ENCODE peak calls at places on chromosome 18, in five cellular contexts. K is neuronal stem cell; P is A172; V is activated naive CD8-positive, alpha-beta T cell treated with anti-CD3 and anti-CD28 coated beads, Interleukin-2, amount 50 U/mL, for 24 hours; E is H54. C is an unnamed sample.

GRCh38 chr18:79912994-79913831 is 38.2 kb downstream of the SLC66A2 start:
- DNase-seq in K (no peak), P (no peak), V (no peak), E (no peak), C (no peak)

GRCh38 chr18:28399781-28400362 is 222.9 kb upstream of the CDH2 start:
- DNase-seq in K (no peak), P (no peak), V (no peak), E (no peak), C (no peak)

GRCh38 chr18:32381761-32382160 is 88.9 kb downstream of the GAREM1 start:
- DNase-seq in K (no peak), P (no peak), V (no peak), E (no peak), C (no peak)

GRCh38 chr18:23324056-23324811 is 128.9 kb upstream of the RIOK3 start:
- DNase-seq in K (no peak), P (no peak), V (no peak), E (no peak), C (no peak)

GRCh38 chr18:49179222-49179621 is 228.5 kb upstream of the SMAD7 start:
- DNase-seq in K (no peak), P (no peak), V (no peak), E (no peak), C (no peak)

GRCh38 chr18:44342946-44343345 is 337.7 kb upstream of the SETBP1 start:
- DNase-seq in K (no peak), P (no peak), V (no peak), E (no peak), C (no peak)

GRCh38 chr18:41948544-41949110 is 6.4 kb upstream of the PIK3C3 start:
- DNase-seq in K (no peak), P (no peak), V (no peak), E (no peak), C (no peak)

GRCh38 chr18:3453540-3454364 is 3.8 kb downstream of the TGIF1 start:
- DNase-seq in K (peak; percentile 61), P (peak; percentile 78), V (peak; percentile 42), E (no peak), C (peak; percentile 83)

GRCh38 chr18:27184115-27185024 is 738 bp downstream of the CHST9 start:
- DNase-seq in K (no peak), P (no peak), V (no peak), E (no peak), C (no peak)

GRCh38 chr18:58723810-58724602 is 52.7 kb downstream of the MALT1 start:
- DNase-seq in K (no peak), P (no peak), V (no peak), E (no peak), C (no peak)

GRCh38 chr18:52716926-52717325 is 376.9 kb downstream of the DCC start:
- DNase-seq in K (no peak), P (peak; percentile 7), V (no peak), E (peak; percentile 0), C (no peak)

GRCh38 chr18:54883816-54884604 is 55.7 kb downstream of the RAB27B start:
- DNase-seq in K (no peak), P (no peak), V (no peak), E (no peak), C (no peak)

GRCh38 chr18:48838921-48839818 is 111.6 kb downstream of the SMAD7 start:
- DNase-seq in K (no peak), P (peak; percentile 54), V (no peak), E (peak; percentile 68), C (no peak)

GRCh38 chr18:5704847-5705246 is 161.1 kb upstream of the EPB41L3 start:
- DNase-seq in K (no peak), P (no peak), V (no peak), E (no peak), C (no peak)

GRCh38 chr18:28723506-28723905 is 546.6 kb upstream of the CDH2 start:
- DNase-seq in K (no peak), P (no peak), V (no peak), E (no peak), C (no peak)

GRCh38 chr18:49521251-49521650 is 34.2 kb upstream of the C18orf32 start:
- DNase-seq in K (no peak), P (peak; percentile 14), V (no peak), E (no peak), C (no peak)

GRCh38 chr18:77807650-77808049 is 558.0 kb downstream of the GALR1 start:
- DNase-seq in K (no peak), P (no peak), V (no peak), E (no peak), C (no peak)

GRCh38 chr18:63850010-63850409 is 37.5 kb upstream of the SERPINB2 start:
- DNase-seq in K (peak; percentile 6), P (peak; percentile 22), V (no peak), E (no peak), C (no peak)

GRCh38 chr18:74819433-74820059 is 221.9 kb downstream of the ZNF407 start:
- DNase-seq in K (peak; percentile 58), P (no peak), V (no peak), E (no peak), C (no peak)

GRCh38 chr18:36572135-36572856 is 256.5 kb downstream of the TPGS2 start:
- DNase-seq in K (peak; percentile 46), P (no peak), V (peak; percentile 10), E (no peak), C (no peak)

GRCh38 chr18:48806551-48807261 is 144.1 kb downstream of the SMAD7 start:
- DNase-seq in K (no peak), P (peak; percentile 12), V (no peak), E (no peak), C (peak; percentile 68)